ENCODE peak calls at places on chromosomes 16 and 17, in five cellular contexts. R is cardiac septum; K is WTC11; J is stimulated activated CD4-positive, alpha-beta T cell treated with anti-CD3 and anti-CD28 coated beads, Interleukin-1b, Interleukin-23, amount 100 ng/mL, for 4 hours; L is tibial nerve. Q is an unnamed sample.

GRCh38 chr17:40596261-40596919 is 31.1 kb upstream of the CCR7 start:
- DNase-seq in J (no peak), K (no peak), L (no peak), R (no peak), Q (no peak)

GRCh38 chr17:30332057-30332542 is 1.8 kb downstream of the TMIGD1 start:
- DNase-seq in L (no peak), R (no peak), J (peak), K (no peak), Q (no peak)

GRCh38 chr16:85302848-85303353 is 190.6 kb upstream of the CIBAR2 start:
- DNase-seq in K (no peak), R (no peak), J (no peak), L (no peak), Q (no peak)

GRCh38 chr17:35786941-35787432 is 8.5 kb downstream of the MMP28 start:
- DNase-seq in J (no peak), K (no peak), L (no peak), R (no peak), Q (no peak)

GRCh38 chr17:72735089-72735488 is 357.4 kb downstream of the SLC39A11 start:
- DNase-seq in R (no peak), J (no peak), L (no peak), K (no peak), Q (no peak)

GRCh38 chr16:79677799-79678525 is 77.4 kb upstream of the MAF start:
- DNase-seq in R (no peak), L (no peak), K (no peak), J (no peak), Q (no peak)

GRCh38 chr17:9905902-9906301 is 831 bp upstream of the RCVRN start:
- DNase-seq in K (peak), R (no peak), L (peak), J (no peak), Q (peak)

GRCh38 chr16:70375636-70376611 is 29.2 kb downstream of the DDX19A start:
- DNase-seq in L (no peak), R (no peak), K (no peak), J (no peak), Q (no peak)

GRCh38 chr16:89796104-89796503 is 20.3 kb downstream of the FANCA start:
- DNase-seq in J (no peak), K (no peak), L (no peak), R (no peak), Q (no peak)

GRCh38 chr17:49130891-49131290 is 1.7 kb upstream of the B4GALNT2 start:
- DNase-seq in J (no peak), R (no peak), L (no peak), K (no peak), Q (no peak)

GRCh38 chr17:55265434-55266021 is 768 bp downstream of the HLF start:
- DNase-seq in J (peak), K (peak), L (no peak), R (no peak), Q (peak)

GRCh38 chr16:76059186-76059585 is 218.0 kb upstream of the CNTNAP4 start:
- DNase-seq in K (no peak), L (no peak), R (no peak), J (no peak), Q (no peak)

GRCh38 chr16:70659546-70659945 is 13.2 kb downstream of the IL34 start:
- DNase-seq in R (no peak), K (no peak), J (no peak), L (no peak), Q (no peak)

GRCh38 chr17:39547713-39548478 is 59.8 kb downstream of the NEUROD2 start:
- DNase-seq in L (peak), J (peak), R (peak), K (peak), Q (peak)

GRCh38 chr17:1860978-1861377 is 31.2 kb downstream of the RPA1 start:
- DNase-seq in J (no peak), R (no peak), L (no peak), K (no peak), Q (no peak)

GRCh38 chr17:39092672-39093250 is 58.7 kb downstream of the PLXDC1 start:
- DNase-seq in K (no peak), L (no peak), R (no peak), J (no peak), Q (no peak)

GRCh38 chr17:34519286-34519685 is 60.1 kb upstream of the TMEM132E start:
- DNase-seq in R (no peak), K (peak), J (no peak), L (no peak), Q (peak)

GRCh38 chr17:45889579-45889978 is 4.8 kb upstream of the MAPT start:
- DNase-seq in L (no peak), K (peak), R (no peak), J (no peak), Q (peak)

GRCh38 chr17:10036511-10037061 is 131.5 kb upstream of the RCVRN start:
- DNase-seq in K (no peak), J (no peak), R (peak), L (peak), Q (no peak)

GRCh38 chr17:50272711-50273653 is 1.3 kb upstream of the TMEM92 start:
- DNase-seq in L (peak), J (peak), R (peak), K (peak), Q (peak)

GRCh38 chr17:65660947-65661346 is 99.5 kb upstream of the AXIN2 start:
- DNase-seq in R (no peak), K (no peak), J (no peak), L (no peak), Q (no peak)

GRCh38 chr17:49193513-49194296 is 16.7 kb downstream of the GNGT2 start:
- DNase-seq in J (no peak), L (peak), R (no peak), K (peak), Q (peak)

GRCh38 chr16:17224859-17225258 is 245.9 kb downstream of the XYLT1 start:
- DNase-seq in R (peak), L (peak), K (no peak), J (no peak), Q (no peak)

GRCh38 chr16:50165473-50165872 is 12.4 kb downstream of the TENT4B start:
- DNase-seq in R (no peak), K (no peak), J (no peak), L (no peak), Q (no peak)